ENCODE peak calls at places on chromosomes 7 and 10, in seven cellular contexts. J, P, Y, U, I, E and D are unnamed samples.

GRCh38 chr7:713488-714230 is 12.8 kb upstream of the DNAAF5 start:
- DNase-seq in J (no peak), P (no peak), Y (no peak), U (no peak), I (no peak), E (no peak), D (no peak)

GRCh38 chr7:5595545-5596045 is 172.0 kb upstream of the TNRC18 start:
- DNase-seq in J (no peak), P (no peak), Y (peak), U (peak), I (no peak), E (no peak), D (no peak)

GRCh38 chr7:137609500-137609899 is 237.3 kb downstream of the DGKI start:
- DNase-seq in J (no peak), P (no peak), Y (no peak), U (peak), I (no peak), E (peak), D (peak)

GRCh38 chr7:50978633-50979215 is 196.0 kb upstream of the GRB10 start:
- DNase-seq in J (no peak), P (no peak), Y (peak), U (peak), I (no peak), E (no peak), D (no peak)

GRCh38 chr10:113519616-113520015 is 33.2 kb upstream of the HABP2 start:
- DNase-seq in J (no peak), P (no peak), Y (no peak), U (no peak), I (no peak), E (no peak), D (no peak)

GRCh38 chr10:34760606-34761005 is 54.5 kb downstream of the PARD3 start:
- DNase-seq in J (no peak), P (no peak), Y (no peak), U (no peak), I (no peak), E (no peak), D (no peak)

GRCh38 chr7:768881-769504 is 41.9 kb upstream of the PRKAR1B start:
- DNase-seq in J (no peak), P (peak), Y (no peak), U (no peak), I (no peak), E (peak), D (no peak)

GRCh38 chr10:92291921-92292860 is 1.2 kb downstream of the MARCHF5 start:
- DNase-seq in J (peak), P (peak), Y (peak), U (peak), I (peak), E (peak), D (peak)

GRCh38 chr10:15789793-15790525 is 70.2 kb upstream of the ITGA8 start:
- DNase-seq in J (no peak), P (no peak), Y (no peak), U (peak), I (no peak), E (peak), D (peak)

DNA sequence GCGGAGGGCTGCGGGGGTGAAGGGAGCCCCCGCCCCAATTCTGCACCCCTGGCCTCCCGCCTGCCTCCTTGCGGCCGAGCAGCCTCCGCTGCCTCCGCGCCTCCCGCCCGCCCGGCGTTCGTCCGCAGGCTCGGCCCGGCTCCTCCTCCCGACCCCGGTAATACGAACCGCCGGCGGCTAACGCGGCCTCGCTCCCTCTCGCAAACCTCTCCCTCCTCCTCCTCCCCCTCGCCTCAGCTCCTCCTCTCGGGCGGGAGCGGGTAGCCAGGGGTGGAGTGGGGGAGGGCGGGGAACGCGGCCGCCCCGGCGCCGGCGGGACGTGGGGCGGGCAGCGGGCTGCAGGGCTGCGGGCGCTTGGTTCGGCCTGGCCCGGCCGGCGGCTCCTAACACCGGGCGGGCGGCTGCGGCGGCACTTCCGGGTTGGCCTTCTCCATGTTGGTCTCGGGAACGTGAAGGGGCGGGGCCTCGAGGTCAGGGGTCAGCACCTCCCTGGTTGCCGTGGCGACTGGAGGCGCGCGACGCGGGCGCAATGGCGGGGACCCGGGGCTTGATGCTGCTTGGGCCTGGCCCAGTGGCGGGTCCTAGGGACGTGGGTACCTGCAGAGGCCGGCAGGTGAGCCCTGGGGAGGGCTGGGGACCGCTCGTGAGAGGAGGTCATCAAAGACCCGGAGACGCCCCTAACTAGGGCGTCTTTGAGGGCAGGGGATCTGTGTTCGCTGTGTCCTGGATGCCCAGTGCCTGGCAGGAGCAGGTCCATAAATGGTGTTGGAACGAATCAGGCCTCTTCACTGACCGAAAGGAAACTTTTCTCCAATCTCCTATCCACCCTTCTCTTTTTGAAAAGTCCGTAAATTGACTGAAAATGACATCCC is at the start of gene RAB11FIP2:
- DNase-seq in J (peak), P (peak), Y (peak), U (peak), I (peak), E (peak), D (peak)
- TF ChIP-seq CTCF in J (peak), P (peak), Y (no peak), U (no peak), I (no peak), E (no peak), D (peak)

GRCh38 chr10:83078160-83078559 is 1061.1 kb upstream of the GHITM start:
- DNase-seq in J (no peak), P (no peak), Y (no peak), U (no peak), I (no peak), E (peak), D (no peak)

GRCh38 chr10:83078645-83079044 is 1060.7 kb upstream of the GHITM start:
- DNase-seq in J (no peak), P (no peak), Y (no peak), U (no peak), I (no peak), E (no peak), D (no peak)

GRCh38 chr10:83076443-83076842 is 1062.9 kb upstream of the GHITM start:
- DNase-seq in J (no peak), P (no peak), Y (no peak), U (no peak), I (no peak), E (no peak), D (no peak)

DNA sequence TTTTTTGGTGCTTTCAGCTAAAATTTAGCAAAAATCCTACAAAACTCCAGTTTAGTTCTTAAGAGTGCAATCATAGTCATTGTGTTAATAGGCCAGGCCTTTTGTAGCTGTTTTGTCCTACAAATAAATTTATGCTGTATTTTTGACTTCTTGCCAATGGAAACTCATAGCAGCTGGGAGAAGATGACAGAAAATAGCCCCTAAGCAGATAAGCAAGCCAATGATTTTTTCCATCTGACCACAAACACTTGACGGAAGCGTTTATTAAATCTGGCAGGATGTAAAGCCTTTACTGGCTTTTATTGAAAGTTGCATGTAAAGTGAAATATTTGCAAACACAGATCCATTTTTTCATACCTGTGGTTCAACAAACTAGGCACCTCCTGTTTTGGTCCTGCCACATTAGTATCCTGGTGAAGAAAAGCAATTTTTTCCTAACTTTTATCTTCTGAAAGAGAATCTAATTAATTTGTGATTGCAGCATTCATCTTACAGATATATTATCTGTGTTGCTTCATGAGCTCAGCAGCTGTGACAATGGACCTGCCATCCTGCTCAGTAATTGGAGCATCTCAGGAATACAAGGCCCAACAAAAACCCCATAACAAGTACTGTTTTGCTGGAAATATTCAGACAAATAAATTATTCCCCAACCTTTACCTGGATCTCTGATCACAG is 1063.8 kb upstream of the GHITM start:
- DNase-seq in J (no peak), P (no peak), Y (no peak), U (no peak), I (no peak), E (peak), D (no peak)
- TF ChIP-seq CTCF in J (no peak), P (no peak), Y (no peak), U (no peak), I (no peak), E (no peak), D (no peak)

GRCh38 chr7:35804571-35804970 is 3.7 kb downstream of the SEPTIN7 start:
- DNase-seq in J (no peak), P (no peak), Y (no peak), U (no peak), I (no peak), E (no peak), D (no peak)
- TF ChIP-seq CTCF in J (no peak), P (no peak), Y (no peak), U (no peak), I (no peak), E (no peak), D (no peak)

GRCh38 chr7:101410743-101411476 is 48.2 kb downstream of the COL26A1 start:
- DNase-seq in J (peak), P (peak), Y (peak), U (no peak), I (peak), E (peak), D (no peak)
- TF ChIP-seq CTCF in J (peak), P (peak), Y (peak), U (peak), I (peak), E (peak), D (peak)

GRCh38 chr10:44978570-44979280 is at the start of gene DEPP1:
- DNase-seq in J (peak), P (peak), Y (peak), U (peak), I (peak), E (peak), D (no peak)
- TF ChIP-seq CTCF in J (peak), P (no peak), Y (no peak), U (peak), I (no peak), E (peak), D (no peak)

DNA sequence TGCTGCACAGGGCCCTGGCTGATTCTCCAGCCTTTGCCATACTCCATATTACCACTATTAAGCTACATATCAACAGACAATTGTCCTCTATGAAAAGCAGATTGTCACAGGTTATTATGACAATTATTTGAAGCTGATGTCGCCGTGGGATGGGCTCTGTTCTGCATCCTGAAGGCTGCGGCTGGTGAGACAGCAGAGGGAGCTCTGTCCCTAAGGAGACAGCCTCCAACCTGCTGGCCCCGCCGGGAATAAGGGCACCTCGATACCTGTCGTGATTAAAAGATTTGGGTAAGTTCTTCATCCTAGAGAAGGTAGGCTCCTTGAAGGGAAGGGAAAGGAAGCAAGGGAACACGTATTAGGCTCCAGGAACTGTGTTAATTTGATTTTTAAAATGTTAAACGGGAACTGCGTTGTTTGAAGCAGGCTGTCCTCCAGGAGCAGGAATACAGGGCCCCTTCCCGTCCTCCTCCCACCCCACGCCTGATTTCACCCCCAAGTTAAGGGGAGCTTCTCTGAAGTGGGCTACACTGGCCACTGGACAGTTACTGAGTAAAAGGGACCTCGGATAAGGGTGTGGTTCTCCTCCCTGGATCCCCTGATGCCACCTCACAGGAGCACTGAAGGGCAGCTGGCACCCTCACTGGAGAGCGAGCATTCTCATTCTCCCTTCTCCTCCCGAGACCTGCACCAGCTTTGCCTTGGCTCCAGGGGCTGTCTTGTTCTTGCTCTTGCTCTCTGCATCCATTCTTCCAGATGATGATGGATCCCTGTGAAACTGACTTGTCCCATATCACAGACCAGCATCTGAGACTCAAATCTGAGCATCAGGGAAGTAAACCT is 11.8 kb upstream of the TIAL1 start:
- DNase-seq in J (no peak), P (peak), Y (peak), U (peak), I (peak), E (peak), D (no peak)
- TF ChIP-seq CTCF in J (peak), P (peak), Y (peak), U (peak), I (peak), E (peak), D (peak)

DNA sequence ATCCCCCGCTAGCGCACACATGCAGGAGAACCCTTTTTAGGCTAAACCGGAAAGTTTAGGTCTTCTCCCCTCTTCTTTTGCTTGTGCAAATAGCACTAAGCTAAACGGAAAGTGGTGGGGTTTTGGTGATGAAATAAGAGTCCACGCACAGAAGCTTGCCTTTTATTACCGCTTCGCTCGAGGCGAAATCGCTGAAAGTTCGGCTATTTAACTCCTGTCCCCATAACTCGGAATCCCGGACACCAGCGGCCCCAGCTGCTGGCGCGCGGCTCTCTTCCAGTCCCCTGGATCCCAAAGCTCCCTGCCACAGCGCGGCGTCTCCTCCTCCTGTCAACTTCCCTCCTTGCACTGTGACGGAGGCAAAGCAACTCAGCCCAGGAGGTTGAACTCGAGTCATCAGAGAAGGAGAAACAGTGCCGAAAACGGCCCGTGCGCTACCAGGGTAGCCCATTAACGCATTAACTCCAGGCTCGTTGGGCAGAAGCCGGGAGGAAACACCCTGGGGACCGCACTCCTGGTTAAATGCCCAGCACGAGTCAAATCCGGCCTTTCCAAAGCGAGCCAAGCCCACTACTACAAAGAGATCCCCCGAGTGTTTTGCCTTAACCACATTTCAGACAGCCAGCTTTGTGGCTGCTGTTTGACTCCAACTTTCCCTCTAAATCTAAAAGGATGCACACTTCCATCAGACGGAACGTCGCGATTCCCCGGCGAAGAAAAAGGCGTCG is 1.3 kb downstream of the SEMA3D start:
- DNase-seq in J (peak), P (peak), Y (peak), U (peak), I (peak), E (peak), D (no peak)
- TF ChIP-seq CTCF in J (no peak), P (no peak), Y (no peak), U (peak), I (no peak), E (peak), D (peak)

GRCh38 chr7:20197837-20198236 is 19.3 kb downstream of the MACC1 start:
- DNase-seq in J (no peak), P (no peak), Y (peak), U (no peak), I (no peak), E (no peak), D (no peak)
- TF ChIP-seq CTCF in J (peak), P (peak), Y (no peak), U (peak), I (peak), E (peak), D (no peak)

GRCh38 chr7:155210386-155210785 is 87.3 kb upstream of the INSIG1 start:
- DNase-seq in J (no peak), P (no peak), Y (no peak), U (no peak), I (no peak), E (no peak), D (no peak)
- TF ChIP-seq CTCF in J (no peak), P (no peak), Y (no peak), U (no peak), I (no peak), E (no peak), D (no peak)